ENCODE peak calls at places on chromosomes 6 and 20, in nine cellular contexts. One of them, this sample, is unnamed. For H3K9me3, the result is how much of the 10 kb centered on the place peaks cover.

GRCh38 chr20:56372850-56373249 is 14.1 kb downstream of the FAM210B start:
- DNase-seq in neural progenitor cell: no peak
- DNase-seq in HCT116: no peak
- DNase-seq in heart right ventricle: no peak
- DNase-seq in endodermal cell: no peak
- DNase-seq in psoas muscle: no peak
- DNase-seq in SK-N-SH: no peak
- DNase-seq in OCI-LY7: no peak
- DNase-seq in lower lobe of right lung: no peak
- DNase-seq in this sample: no peak

GRCh38 chr6:22956029-22956715 is 386.8 kb downstream of the HDGFL1 start:
- DNase-seq in neural progenitor cell: no peak
- DNase-seq in HCT116: no peak
- DNase-seq in heart right ventricle: peak
- DNase-seq in endodermal cell: no peak
- DNase-seq in psoas muscle: no peak
- DNase-seq in SK-N-SH: no peak
- DNase-seq in OCI-LY7: no peak
- DNase-seq in lower lobe of right lung: no peak
- DNase-seq in this sample: no peak

GRCh38 chr6:136550330-136551071 is at the start of gene MAP7:
- DNase-seq in neural progenitor cell: peak
- DNase-seq in HCT116: peak
- DNase-seq in heart right ventricle: peak
- DNase-seq in endodermal cell: peak
- DNase-seq in psoas muscle: peak
- DNase-seq in SK-N-SH: peak
- DNase-seq in OCI-LY7: no peak
- DNase-seq in lower lobe of right lung: peak
- DNase-seq in this sample: peak

GRCh38 chr6:105501246-105501645 is 98.4 kb upstream of the PREP start:
- DNase-seq in neural progenitor cell: no peak
- DNase-seq in HCT116: no peak
- DNase-seq in heart right ventricle: no peak
- DNase-seq in endodermal cell: no peak
- DNase-seq in psoas muscle: no peak
- DNase-seq in SK-N-SH: no peak
- DNase-seq in OCI-LY7: no peak
- DNase-seq in lower lobe of right lung: no peak
- DNase-seq in this sample: no peak

GRCh38 chr6:119346914-119347313 is 2.6 kb downstream of the MAN1A1 start:
- DNase-seq in neural progenitor cell: no peak
- DNase-seq in HCT116: no peak
- DNase-seq in heart right ventricle: no peak
- DNase-seq in endodermal cell: no peak
- DNase-seq in psoas muscle: no peak
- DNase-seq in SK-N-SH: no peak
- DNase-seq in OCI-LY7: no peak
- DNase-seq in lower lobe of right lung: no peak
- DNase-seq in this sample: no peak

GRCh38 chr20:62549499-62550086 is 73.8 kb upstream of the GATA5 start:
- DNase-seq in neural progenitor cell: peak
- DNase-seq in HCT116: no peak
- DNase-seq in heart right ventricle: no peak
- DNase-seq in endodermal cell: no peak
- DNase-seq in psoas muscle: peak
- DNase-seq in SK-N-SH: no peak
- DNase-seq in OCI-LY7: peak
- DNase-seq in lower lobe of right lung: no peak
- DNase-seq in this sample: no peak

GRCh38 chr6:107698146-107698545 is 126.0 kb downstream of the SCML4 start:
- DNase-seq in neural progenitor cell: no peak
- DNase-seq in HCT116: no peak
- DNase-seq in heart right ventricle: no peak
- DNase-seq in endodermal cell: peak
- DNase-seq in psoas muscle: no peak
- DNase-seq in SK-N-SH: no peak
- DNase-seq in OCI-LY7: no peak
- DNase-seq in lower lobe of right lung: no peak
- DNase-seq in this sample: no peak

GRCh38 chr6:100276311-100277057 is 188.2 kb downstream of the SIM1 start:
- DNase-seq in neural progenitor cell: no peak
- DNase-seq in HCT116: no peak
- DNase-seq in heart right ventricle: no peak
- DNase-seq in endodermal cell: no peak
- DNase-seq in psoas muscle: no peak
- DNase-seq in SK-N-SH: no peak
- DNase-seq in OCI-LY7: no peak
- DNase-seq in lower lobe of right lung: no peak
- DNase-seq in this sample: no peak

DNA sequence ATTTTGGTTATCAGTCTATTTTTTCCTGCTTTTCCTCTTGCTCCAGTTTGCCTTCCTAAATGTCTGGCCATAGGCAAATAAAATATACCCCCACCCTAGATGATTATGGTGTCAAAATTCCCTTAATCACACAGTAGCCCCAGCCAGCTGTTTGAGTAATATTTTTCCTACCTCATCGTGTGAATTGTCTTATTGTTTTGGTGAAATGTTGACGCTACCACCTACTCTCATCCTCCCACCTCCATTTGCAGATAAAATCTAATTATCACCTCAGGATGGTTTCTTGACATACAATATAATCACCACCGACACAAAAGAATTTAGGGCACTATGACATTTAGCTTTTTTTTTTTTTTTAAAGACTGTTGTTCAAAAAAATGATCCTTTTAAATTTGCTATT is 44.1 kb upstream of the FUCA2 start:
- DNase-seq in neural progenitor cell: no peak
- DNase-seq in HCT116: no peak
- DNase-seq in heart right ventricle: no peak
- DNase-seq in endodermal cell: no peak
- DNase-seq in psoas muscle: no peak
- DNase-seq in SK-N-SH: no peak
- DNase-seq in OCI-LY7: no peak
- DNase-seq in lower lobe of right lung: no peak
- DNase-seq in this sample: no peak
- H3K9me3 ChIP-seq in neural progenitor cell: under half
- H3K9me3 ChIP-seq in HCT116: under half
- H3K9me3 ChIP-seq in heart right ventricle: under half
- H3K9me3 ChIP-seq in endodermal cell: under half
- H3K9me3 ChIP-seq in psoas muscle: under half
- H3K9me3 ChIP-seq in SK-N-SH: under half
- H3K9me3 ChIP-seq in OCI-LY7: under half
- H3K9me3 ChIP-seq in lower lobe of right lung: under half
- H3K9me3 ChIP-seq in this sample: under half

GRCh38 chr6:18425218-18425617 is 38.1 kb downstream of the RNF144B start:
- DNase-seq in neural progenitor cell: no peak
- DNase-seq in HCT116: no peak
- DNase-seq in heart right ventricle: no peak
- DNase-seq in endodermal cell: no peak
- DNase-seq in psoas muscle: no peak
- DNase-seq in SK-N-SH: no peak
- DNase-seq in OCI-LY7: no peak
- DNase-seq in lower lobe of right lung: no peak
- DNase-seq in this sample: no peak

GRCh38 chr6:18423426-18423825 is 36.3 kb downstream of the RNF144B start:
- DNase-seq in neural progenitor cell: no peak
- DNase-seq in HCT116: no peak
- DNase-seq in heart right ventricle: no peak
- DNase-seq in endodermal cell: no peak
- DNase-seq in psoas muscle: no peak
- DNase-seq in SK-N-SH: no peak
- DNase-seq in OCI-LY7: no peak
- DNase-seq in lower lobe of right lung: no peak
- DNase-seq in this sample: no peak

GRCh38 chr6:18416341-18416679 is 29.2 kb downstream of the RNF144B start:
- DNase-seq in neural progenitor cell: no peak
- DNase-seq in HCT116: no peak
- DNase-seq in heart right ventricle: no peak
- DNase-seq in endodermal cell: no peak
- DNase-seq in psoas muscle: no peak
- DNase-seq in SK-N-SH: no peak
- DNase-seq in OCI-LY7: no peak
- DNase-seq in lower lobe of right lung: no peak
- DNase-seq in this sample: no peak

GRCh38 chr6:18424201-18424600 is 37.1 kb downstream of the RNF144B start:
- DNase-seq in neural progenitor cell: no peak
- DNase-seq in HCT116: no peak
- DNase-seq in heart right ventricle: no peak
- DNase-seq in endodermal cell: no peak
- DNase-seq in psoas muscle: no peak
- DNase-seq in SK-N-SH: no peak
- DNase-seq in OCI-LY7: no peak
- DNase-seq in lower lobe of right lung: no peak
- DNase-seq in this sample: no peak

DNA sequence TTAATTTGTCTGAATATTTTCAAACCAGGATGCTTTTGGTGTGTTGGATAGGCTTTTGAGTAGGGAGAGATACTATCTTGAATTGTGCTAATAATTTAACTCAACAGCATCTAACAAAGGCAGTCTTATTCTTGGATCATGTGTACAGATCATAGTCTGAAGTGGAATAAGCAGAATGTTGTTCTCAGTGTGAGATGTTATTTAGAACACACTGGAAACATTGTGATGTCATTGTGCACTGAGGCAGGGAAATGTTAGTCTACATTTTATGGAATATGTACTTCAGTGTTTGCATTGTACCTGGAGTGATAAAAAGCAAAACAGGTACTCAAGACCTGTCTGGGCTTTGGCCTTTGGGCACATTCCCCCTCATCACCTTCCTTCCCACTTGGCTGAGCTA is 35.0 kb downstream of the RNF144B start:
- DNase-seq in neural progenitor cell: no peak
- DNase-seq in HCT116: no peak
- DNase-seq in heart right ventricle: no peak
- DNase-seq in endodermal cell: no peak
- DNase-seq in psoas muscle: no peak
- DNase-seq in SK-N-SH: no peak
- DNase-seq in OCI-LY7: no peak
- DNase-seq in lower lobe of right lung: no peak
- DNase-seq in this sample: no peak
- H3K27ac ChIP-seq in neural progenitor cell: no peak
- H3K27ac ChIP-seq in HCT116: no peak
- H3K27ac ChIP-seq in heart right ventricle: no peak
- H3K27ac ChIP-seq in endodermal cell: no peak
- H3K27ac ChIP-seq in psoas muscle: no peak
- H3K27ac ChIP-seq in SK-N-SH: no peak
- H3K27ac ChIP-seq in OCI-LY7: no peak
- H3K27ac ChIP-seq in lower lobe of right lung: no peak
- H3K27ac ChIP-seq in this sample: no peak

GRCh38 chr6:168452685-168453377 is 11.8 kb downstream of the SMOC2 start:
- DNase-seq in neural progenitor cell: no peak
- DNase-seq in HCT116: no peak
- DNase-seq in heart right ventricle: no peak
- DNase-seq in endodermal cell: no peak
- DNase-seq in psoas muscle: peak
- DNase-seq in SK-N-SH: no peak
- DNase-seq in OCI-LY7: no peak
- DNase-seq in lower lobe of right lung: no peak
- DNase-seq in this sample: no peak

GRCh38 chr6:168458101-168458500 is 17.1 kb downstream of the SMOC2 start:
- DNase-seq in neural progenitor cell: no peak
- DNase-seq in HCT116: no peak
- DNase-seq in heart right ventricle: no peak
- DNase-seq in endodermal cell: no peak
- DNase-seq in psoas muscle: no peak
- DNase-seq in SK-N-SH: no peak
- DNase-seq in OCI-LY7: no peak
- DNase-seq in lower lobe of right lung: no peak
- DNase-seq in this sample: no peak

GRCh38 chr6:168455847-168456530 is 15.0 kb downstream of the SMOC2 start:
- DNase-seq in neural progenitor cell: no peak
- DNase-seq in HCT116: no peak
- DNase-seq in heart right ventricle: no peak
- DNase-seq in endodermal cell: no peak
- DNase-seq in psoas muscle: no peak
- DNase-seq in SK-N-SH: no peak
- DNase-seq in OCI-LY7: no peak
- DNase-seq in lower lobe of right lung: no peak
- DNase-seq in this sample: no peak

GRCh38 chr6:168459572-168459971 is 18.6 kb downstream of the SMOC2 start:
- DNase-seq in neural progenitor cell: no peak
- DNase-seq in HCT116: no peak
- DNase-seq in heart right ventricle: no peak
- DNase-seq in endodermal cell: no peak
- DNase-seq in psoas muscle: no peak
- DNase-seq in SK-N-SH: no peak
- DNase-seq in OCI-LY7: no peak
- DNase-seq in lower lobe of right lung: no peak
- DNase-seq in this sample: no peak

GRCh38 chr6:168456907-168457771 is 16.2 kb downstream of the SMOC2 start:
- DNase-seq in neural progenitor cell: no peak
- DNase-seq in HCT116: no peak
- DNase-seq in heart right ventricle: no peak
- DNase-seq in endodermal cell: no peak
- DNase-seq in psoas muscle: no peak
- DNase-seq in SK-N-SH: no peak
- DNase-seq in OCI-LY7: no peak
- DNase-seq in lower lobe of right lung: no peak
- DNase-seq in this sample: no peak
- H3K9me3 ChIP-seq in neural progenitor cell: under half
- H3K9me3 ChIP-seq in HCT116: under half
- H3K9me3 ChIP-seq in heart right ventricle: under half
- H3K9me3 ChIP-seq in endodermal cell: under half
- H3K9me3 ChIP-seq in psoas muscle: under half
- H3K9me3 ChIP-seq in SK-N-SH: under half
- H3K9me3 ChIP-seq in OCI-LY7: under half
- H3K9me3 ChIP-seq in lower lobe of right lung: under half
- H3K9me3 ChIP-seq in this sample: under half

GRCh38 chr6:131693384-131693783 is 7.8 kb downstream of the OR2A4 start:
- DNase-seq in neural progenitor cell: no peak
- DNase-seq in HCT116: no peak
- DNase-seq in heart right ventricle: no peak
- DNase-seq in endodermal cell: no peak
- DNase-seq in psoas muscle: no peak
- DNase-seq in SK-N-SH: no peak
- DNase-seq in OCI-LY7: no peak
- DNase-seq in lower lobe of right lung: no peak
- DNase-seq in this sample: no peak

GRCh38 chr6:131688286-131688685 is 12.9 kb downstream of the OR2A4 start:
- DNase-seq in neural progenitor cell: no peak
- DNase-seq in HCT116: no peak
- DNase-seq in heart right ventricle: no peak
- DNase-seq in endodermal cell: no peak
- DNase-seq in psoas muscle: no peak
- DNase-seq in SK-N-SH: no peak
- DNase-seq in OCI-LY7: no peak
- DNase-seq in lower lobe of right lung: no peak
- DNase-seq in this sample: no peak

GRCh38 chr6:131694832-131695426 is 6.3 kb downstream of the OR2A4 start:
- DNase-seq in neural progenitor cell: peak
- DNase-seq in HCT116: peak
- DNase-seq in heart right ventricle: peak
- DNase-seq in endodermal cell: peak
- DNase-seq in psoas muscle: peak
- DNase-seq in SK-N-SH: peak
- DNase-seq in OCI-LY7: peak
- DNase-seq in lower lobe of right lung: no peak
- DNase-seq in this sample: peak

GRCh38 chr6:131696956-131697355 is 4.2 kb downstream of the OR2A4 start:
- DNase-seq in neural progenitor cell: no peak
- DNase-seq in HCT116: no peak
- DNase-seq in heart right ventricle: no peak
- DNase-seq in endodermal cell: no peak
- DNase-seq in psoas muscle: no peak
- DNase-seq in SK-N-SH: no peak
- DNase-seq in OCI-LY7: no peak
- DNase-seq in lower lobe of right lung: no peak
- DNase-seq in this sample: no peak

GRCh38 chr6:131692589-131692988 is 8.6 kb downstream of the OR2A4 start:
- DNase-seq in neural progenitor cell: no peak
- DNase-seq in HCT116: no peak
- DNase-seq in heart right ventricle: no peak
- DNase-seq in endodermal cell: no peak
- DNase-seq in psoas muscle: no peak
- DNase-seq in SK-N-SH: no peak
- DNase-seq in OCI-LY7: no peak
- DNase-seq in lower lobe of right lung: no peak
- DNase-seq in this sample: no peak
- H3K27ac ChIP-seq in neural progenitor cell: no peak
- H3K27ac ChIP-seq in HCT116: no peak
- H3K27ac ChIP-seq in heart right ventricle: no peak
- H3K27ac ChIP-seq in endodermal cell: no peak
- H3K27ac ChIP-seq in psoas muscle: no peak
- H3K27ac ChIP-seq in SK-N-SH: no peak
- H3K27ac ChIP-seq in OCI-LY7: no peak
- H3K27ac ChIP-seq in lower lobe of right lung: no peak
- H3K27ac ChIP-seq in this sample: no peak

This sample was measured in pancreas.